ENCODE peak calls at places on chromosomes 11 and 22, in six cellular contexts. Q, B, Y, D, Z and M are unnamed samples.

GRCh38 chr22:24973867-24974266 is 21.4 kb downstream of the KIAA1671 start:
- DNase-seq in B (no peak), Z (no peak), D (no peak), Q (no peak), Y (no peak), M (no peak)

GRCh38 chr11:81237139-81237538 is 1496.5 kb downstream of the FAM181B start:
- DNase-seq in Q (no peak), Z (no peak), B (peak), Y (peak), D (no peak), M (peak)

GRCh38 chr11:93537767-93538261 is 5.4 kb downstream of the SMCO4 start:
- DNase-seq in Y (no peak), Z (no peak), D (no peak), B (no peak), Q (no peak), M (no peak)

GRCh38 chr11:120385110-120385509 is 48.9 kb downstream of the ARHGEF12 start:
- DNase-seq in Y (no peak), Z (no peak), Q (no peak), D (no peak), B (no peak), M (no peak)

GRCh38 chr22:45064313-45065268 is 54.8 kb upstream of the PHF21B start:
- DNase-seq in Q (no peak), B (no peak), Y (no peak), D (peak), Z (no peak), M (no peak)

GRCh38 chr11:3854660-3854976 is 846 bp upstream of the STIM1 start:
- DNase-seq in B (no peak), Z (no peak), D (no peak), Y (no peak), Q (no peak), M (no peak)

GRCh38 chr11:62883677-62884076 is 3.0 kb downstream of the SLC3A2 start:
- DNase-seq in D (no peak), Y (no peak), Q (no peak), B (no peak), Z (no peak), M (no peak)

GRCh38 chr22:38249803-38250641 is 22.8 kb downstream of the TMEM184B start:
- DNase-seq in Z (no peak), Y (no peak), D (no peak), B (no peak), Q (no peak), M (no peak)

GRCh38 chr11:2932850-2933251 is 3.6 kb upstream of the PHLDA2 start:
- DNase-seq in D (no peak), Q (no peak), B (no peak), Y (no peak), Z (no peak), M (no peak)

GRCh38 chr11:66479741-66480115 is 506 bp upstream of the DPP3 start:
- DNase-seq in B (no peak), D (no peak), Q (no peak), Y (peak), Z (no peak), M (peak)

GRCh38 chr22:41117127-41117965 is 25.0 kb downstream of the EP300 start:
- DNase-seq in D (no peak), B (no peak), Q (no peak), Y (no peak), Z (no peak), M (no peak)

GRCh38 chr11:65781152-65781961 is 581 bp upstream of the AP5B1 start:
- DNase-seq in B (peak), Z (no peak), Q (no peak), Y (no peak), D (no peak), M (peak)

GRCh38 chr11:45918331-45918941 is 759 bp upstream of the PEX16 start:
- DNase-seq in Y (peak), B (peak), D (peak), Q (peak), Z (peak), M (peak)

GRCh38 chr11:1109101-1109917 is 34.6 kb downstream of the MUC2 start:
- DNase-seq in B (no peak), D (no peak), Z (no peak), Y (no peak), Q (no peak), M (no peak)

GRCh38 chr11:14784230-14784629 is 107.8 kb downstream of the CYP2R1 start:
- DNase-seq in B (no peak), Q (peak), Z (no peak), Y (no peak), D (no peak), M (no peak)

GRCh38 chr11:57399928-57400578 is 9.6 kb upstream of the PRG2 start:
- DNase-seq in D (no peak), Y (no peak), B (no peak), Z (no peak), Q (no peak), M (no peak)

GRCh38 chr11:9210922-9211320 is 54.2 kb downstream of the DENND5A start:
- DNase-seq in Q (no peak), B (no peak), Z (no peak), D (peak), Y (no peak), M (no peak)

GRCh38 chr11:111454561-111455192 is 57.5 kb downstream of the BTG4 start:
- DNase-seq in Q (no peak), Y (peak), Z (no peak), B (peak), D (peak), M (peak)

GRCh38 chr22:46734830-46735453 is 3.1 kb downstream of the CERK start:
- DNase-seq in Q (peak), B (peak), Z (peak), Y (peak), D (no peak), M (peak)

GRCh38 chr22:37716708-37717107 is 19.9 kb downstream of the TRIOBP start:
- DNase-seq in Z (no peak), Q (no peak), D (no peak), B (no peak), Y (no peak), M (no peak)

GRCh38 chr11:122646549-122647340 is 8.8 kb upstream of the UBASH3B start:
- DNase-seq in B (no peak), D (peak), Y (peak), Z (no peak), Q (no peak), M (no peak)

GRCh38 chr22:33105501-33105911 is 47.3 kb upstream of the SYN3 start:
- DNase-seq in D (no peak), B (no peak), Z (no peak), Q (no peak), Y (no peak), M (no peak)

GRCh38 chr11:11588890-11589289 is 32.9 kb downstream of the GALNT18 start:
- DNase-seq in Q (no peak), B (peak), Z (no peak), Y (no peak), D (no peak), M (no peak)

GRCh38 chr11:46353706-46354105 is 6.4 kb downstream of the DGKZ start:
- DNase-seq in B (no peak), Y (no peak), D (no peak), Z (no peak), Q (no peak), M (no peak)

GRCh38 chr11:107263865-107264563 is 193.6 kb downstream of the CWF19L2 start:
- DNase-seq in Y (no peak), Q (no peak), Z (no peak), D (no peak), B (no peak), M (no peak)

GRCh38 chr11:54558919-54559318 is 44.9 kb downstream of the OR4C46 start:
- DNase-seq in D (no peak), B (no peak), Z (no peak), Q (no peak), Y (no peak), M (peak)

GRCh38 chr22:42419328-42419881 is 12.8 kb downstream of the NFAM1 start:
- DNase-seq in Q (no peak), Z (no peak), Y (no peak), B (no peak), D (no peak), M (no peak)

GRCh38 chr22:45454260-45454659 is 40.8 kb downstream of the RIBC2 start:
- DNase-seq in D (no peak), Z (no peak), B (no peak), Y (no peak), Q (no peak), M (no peak)

GRCh38 chr11:9263840-9264380 is 1.2 kb downstream of the DENND5A start:
- DNase-seq in Y (no peak), Z (peak), B (no peak), Q (peak), D (no peak), M (no peak)

GRCh38 chr11:82229346-82229745 is 504.3 kb downstream of the FAM181B start:
- DNase-seq in Y (peak), Q (no peak), B (no peak), Z (no peak), D (no peak), M (peak)

GRCh38 chr22:31230155-31230870 is 18.2 kb downstream of the LIMK2 start:
- DNase-seq in Z (no peak), Q (peak), D (no peak), Y (no peak), B (no peak), M (no peak)

GRCh38 chr11:13535819-13536218 is 40.0 kb upstream of the PTH start:
- DNase-seq in Q (no peak), D (no peak), Z (no peak), Y (no peak), B (no peak), M (peak)

GRCh38 chr11:113532697-113533424 is 57.7 kb upstream of the DRD2 start:
- DNase-seq in Z (peak), D (peak), B (peak), Y (peak), Q (peak), M (peak)